ENCODE peak calls at places on chromosomes 3 and 15, in four cellular contexts. P is psoas muscle, J is prostate gland, Z is PC-9. N is an unnamed sample.

GRCh38 chr15:90232941-90233700 is 620 bp downstream of the CIB1 start:
- DNase-seq in P (peak), J (peak), Z (peak), N (peak)

GRCh38 chr3:150367771-150368170 is 40.3 kb upstream of the TSC22D2 start:
- DNase-seq in P (no peak), J (no peak), Z (no peak), N (no peak)

GRCh38 chr3:196774191-196774820 is 34.6 kb downstream of the PAK2 start:
- DNase-seq in P (no peak), J (no peak), Z (no peak), N (peak)

GRCh38 chr3:122268257-122269024 is 56.6 kb upstream of the CSTA start:
- DNase-seq in P (no peak), J (no peak), Z (no peak), N (no peak)

GRCh38 chr3:45551214-45552010 is 43.1 kb upstream of the LIMD1 start:
- DNase-seq in P (peak), J (no peak), Z (peak), N (peak)

GRCh38 chr3:169148448-169149348 is 514.8 kb downstream of the MECOM start:
- DNase-seq in P (no peak), J (no peak), Z (no peak), N (no peak)

GRCh38 chr15:44695274-44695673 is 15.8 kb downstream of the PATL2 start:
- DNase-seq in P (no peak), J (no peak), Z (no peak), N (no peak)

GRCh38 chr3:55074861-55075260 is 147.0 kb upstream of the LRTM1 start:
- DNase-seq in P (no peak), J (no peak), Z (no peak), N (no peak)

GRCh38 chr3:34646911-34647465 is 848.6 kb downstream of the PDCD6IP start:
- DNase-seq in P (no peak), J (no peak), Z (no peak), N (no peak)

GRCh38 chr3:176734146-176734545 is 463.1 kb downstream of the TBL1XR1 start:
- DNase-seq in P (no peak), J (no peak), Z (no peak), N (no peak)

GRCh38 chr3:141081141-141081795 is 30.1 kb downstream of the SPSB4 start:
- DNase-seq in P (no peak), J (no peak), Z (no peak), N (no peak)

GRCh38 chr3:123038751-123039150 is 11.2 kb upstream of the SEMA5B start:
- DNase-seq in P (no peak), J (no peak), Z (no peak), N (no peak)

GRCh38 chr15:58138106-58138505 is at the start of gene AQP9:
- DNase-seq in P (no peak), J (peak), Z (no peak), N (no peak)

GRCh38 chr15:90539789-90540188 is 10.1 kb downstream of the CRTC3 start:
- DNase-seq in P (no peak), J (no peak), Z (no peak), N (no peak)

GRCh38 chr3:126364130-126364695 is 7.0 kb upstream of the KLF15 start:
- DNase-seq in P (no peak), J (no peak), Z (no peak), N (no peak)

GRCh38 chr3:159185443-159186050 is 383.7 kb downstream of the MFSD1 start:
- DNase-seq in P (no peak), J (no peak), Z (no peak), N (no peak)

GRCh38 chr15:83114856-83115255 is 7.4 kb downstream of the TM6SF1 start:
- DNase-seq in P (no peak), J (no peak), Z (no peak), N (no peak)

GRCh38 chr3:186079925-186080324 is 29.0 kb downstream of the ETV5 start:
- DNase-seq in P (no peak), J (no peak), Z (no peak), N (no peak)

GRCh38 chr15:66854012-66854965 is 152.3 kb downstream of the SMAD6 start:
- DNase-seq in P (no peak), J (no peak), Z (no peak), N (no peak)

GRCh38 chr3:71456826-71457225 is 126.7 kb downstream of the FOXP1 start:
- DNase-seq in P (no peak), J (no peak), Z (no peak), N (no peak)

GRCh38 chr3:30353711-30354467 is 252.5 kb upstream of the TGFBR2 start:
- DNase-seq in P (no peak), J (no peak), Z (no peak), N (no peak)

GRCh38 chr3:105417538-105418289 is 51.0 kb downstream of the ALCAM start:
- DNase-seq in P (no peak), J (no peak), Z (no peak), N (no peak)

GRCh38 chr3:150599611-150600297 is 3.4 kb upstream of the SELENOT start:
- DNase-seq in P (no peak), J (no peak), Z (peak), N (peak)

GRCh38 chr3:8557298-8557697 is 55.7 kb downstream of the LMCD1 start:
- DNase-seq in P (no peak), J (no peak), Z (no peak), N (no peak)

GRCh38 chr3:126567696-126568438 is 9.1 kb upstream of the C3orf22 start:
- DNase-seq in P (no peak), J (no peak), Z (peak), N (peak)

DNA sequence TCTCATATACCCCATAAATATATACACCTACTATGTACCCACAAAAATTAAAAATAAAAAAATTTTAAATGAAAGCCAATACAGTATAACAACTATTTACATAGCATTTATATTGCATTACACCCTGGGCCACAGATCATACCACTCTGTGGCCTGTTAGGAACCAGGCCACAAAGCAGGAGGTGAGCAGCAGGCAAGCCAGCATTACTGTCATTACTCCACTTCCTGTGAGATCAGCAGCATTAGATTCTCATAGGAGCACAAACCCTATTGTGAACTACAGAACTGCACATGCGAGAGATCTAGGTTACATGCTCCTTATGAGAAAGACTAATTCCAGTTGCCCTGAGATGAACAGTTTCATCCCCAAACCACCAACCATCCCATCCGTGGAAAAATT is 17.4 kb downstream of the FILIP1L start:
- DNase-seq in P (no peak), J (no peak), Z (no peak), N (no peak)
- H3K27ac ChIP-seq in P (peak), J (no peak), Z (no peak), N (no peak)

GRCh38 chr15:70857547-70858265 is 3.7 kb upstream of the LARP6 start:
- DNase-seq in P (no peak), J (no peak), Z (no peak), N (no peak)
- TF ChIP-seq CTCF in P (no peak), J (no peak), Z (no peak), N (no peak)

DNA sequence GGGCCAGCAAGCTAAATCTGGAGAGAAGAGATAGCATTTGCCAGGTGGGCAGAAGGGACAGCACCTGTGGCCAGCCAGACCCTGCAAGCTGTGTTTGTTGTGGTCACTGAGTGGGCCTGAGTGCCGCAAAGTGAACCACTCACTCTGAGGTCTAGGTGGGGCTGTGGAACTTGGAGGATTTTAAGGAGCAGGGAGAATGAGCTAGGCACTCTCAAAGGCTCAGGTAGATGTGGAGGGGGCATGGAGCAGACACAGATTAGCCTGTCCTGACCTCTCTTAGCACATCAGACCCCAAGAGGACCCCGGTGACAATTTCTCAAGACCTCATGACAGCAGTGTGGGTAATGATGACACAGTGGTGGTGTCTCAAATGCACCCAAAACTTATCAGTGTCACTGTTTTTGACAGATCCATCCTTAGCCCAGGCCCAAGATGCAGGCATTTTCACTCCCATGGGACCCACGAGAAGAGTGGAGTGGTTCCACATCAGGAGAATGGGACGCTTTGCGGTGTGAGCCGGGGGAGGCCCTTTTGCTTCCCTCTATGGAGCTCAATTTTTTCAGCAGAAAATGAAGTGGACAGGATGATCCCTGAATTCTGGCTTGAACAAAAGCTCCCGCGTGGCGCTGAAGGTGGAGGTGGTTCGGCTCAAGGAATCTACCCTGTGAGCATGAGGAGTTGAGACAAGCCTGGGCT is 43.8 kb upstream of the TLE3 start:
- DNase-seq in P (no peak), J (no peak), Z (no peak), N (no peak)
- H3K27ac ChIP-seq in P (no peak), J (peak), Z (peak), N (no peak)

GRCh38 chr3:129231331-129232119 is 17.9 kb upstream of the COPG1 start:
- DNase-seq in P (no peak), J (no peak), Z (no peak), N (no peak)
- TF ChIP-seq CTCF in P (no peak), J (no peak), Z (no peak), N (no peak)

GRCh38 chr15:77784361-77785292 is 151.9 kb upstream of the LINGO1 start:
- DNase-seq in P (no peak), J (no peak), Z (peak), N (peak)

GRCh38 chr15:77783636-77784035 is 150.9 kb upstream of the LINGO1 start:
- DNase-seq in P (no peak), J (no peak), Z (no peak), N (no peak)

GRCh38 chr15:77782691-77783090 is 150.0 kb upstream of the LINGO1 start:
- DNase-seq in P (no peak), J (no peak), Z (no peak), N (no peak)

GRCh38 chr15:77778802-77779201 is 146.1 kb upstream of the LINGO1 start:
- DNase-seq in P (no peak), J (no peak), Z (no peak), N (no peak)

GRCh38 chr15:77781131-77782051 is 148.7 kb upstream of the LINGO1 start:
- DNase-seq in P (no peak), J (no peak), Z (no peak), N (no peak)
- H3K27ac ChIP-seq in P (no peak), J (no peak), Z (no peak), N (no peak)

DNA sequence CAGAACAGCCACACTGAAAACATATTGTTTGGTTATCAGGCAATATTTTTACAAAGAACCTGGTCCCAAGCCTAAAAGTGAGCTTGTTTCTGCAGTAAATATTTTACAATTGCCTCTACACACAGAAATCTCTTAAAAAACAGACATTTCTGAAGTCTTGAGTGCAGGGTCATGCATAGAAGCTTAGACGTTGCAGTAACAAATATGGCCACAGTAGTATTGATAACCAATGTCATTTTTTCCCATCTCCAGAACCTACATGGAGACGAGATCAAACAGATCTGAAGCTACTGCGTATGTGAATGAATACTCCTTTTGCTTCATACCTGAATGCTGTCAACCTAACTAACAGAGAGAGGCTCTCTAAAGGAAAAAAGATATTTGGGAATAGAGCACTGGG is 19.6 kb upstream of the ARL8B start:
- DNase-seq in P (no peak), J (no peak), Z (no peak), N (no peak)
- TF ChIP-seq CTCF in P (no peak), J (no peak), Z (no peak), N (no peak)

DNA sequence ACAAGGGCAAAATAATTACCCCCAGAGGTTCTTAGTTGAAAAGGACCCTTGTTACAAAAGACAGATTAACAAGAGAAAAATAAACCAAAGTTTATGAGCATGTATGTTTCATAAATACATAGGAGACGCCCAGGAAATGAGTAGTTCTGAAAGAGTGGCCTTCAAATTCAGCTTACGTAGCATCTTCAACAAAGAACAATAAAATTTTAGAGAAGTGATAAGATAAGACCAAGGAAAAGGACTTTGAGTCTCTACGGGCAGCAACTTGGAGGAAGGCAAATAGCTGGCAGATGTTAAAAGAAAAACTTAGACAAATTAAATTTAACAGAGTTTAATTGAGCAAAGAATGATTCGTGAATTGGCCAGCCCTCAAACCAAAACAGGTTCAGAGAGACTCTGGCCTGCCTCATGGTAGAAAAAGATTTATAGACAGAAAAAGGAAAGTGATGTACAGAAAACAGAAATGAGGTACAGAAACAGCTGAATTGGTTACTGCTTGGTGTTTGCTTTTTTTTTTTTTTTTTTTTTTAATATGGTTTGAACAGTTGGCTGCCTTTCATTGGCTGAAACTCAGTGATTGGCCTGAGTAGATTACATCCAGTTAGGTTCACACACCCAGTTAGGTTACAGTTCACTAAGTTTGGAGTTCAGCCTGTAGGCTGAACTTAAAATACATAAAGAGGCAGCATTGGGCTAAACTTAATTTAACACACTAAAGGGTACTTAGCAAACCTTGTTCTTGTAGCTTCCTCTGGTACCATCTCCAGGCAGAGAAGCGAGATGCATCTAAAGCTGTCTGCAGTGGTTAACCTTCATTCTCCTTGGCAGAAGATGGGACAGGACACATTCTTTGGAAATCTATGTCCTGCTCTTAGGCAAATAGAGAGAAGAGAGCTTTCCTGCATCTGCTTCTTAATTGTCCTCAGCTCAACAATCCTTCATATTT is 23.2 kb downstream of the C2CD4B start:
- DNase-seq in P (no peak), J (peak), Z (no peak), N (no peak)
- H3K27ac ChIP-seq in P (no peak), J (no peak), Z (no peak), N (no peak)

N was measured in RWPE1.